ENCODE peak calls at places on chromosomes 1 and 21, in six cellular contexts. C, R, S, A, X and Z are unnamed samples.

GRCh38 chr1:171909711-171910110 is 68.4 kb downstream of the DNM3 start:
- DNase-seq in C (no peak), R (no peak), S (no peak), A (peak), X (no peak), Z (no peak)

GRCh38 chr1:9901148-9902059 is 8.7 kb downstream of the CTNNBIP1 start:
- DNase-seq in C (no peak), R (peak), S (no peak), A (no peak), X (no peak), Z (no peak)

GRCh38 chr1:88327391-88328267 is 356.4 kb upstream of the PKN2 start:
- DNase-seq in C (peak), R (no peak), S (peak), A (peak), X (no peak), Z (peak)

GRCh38 chr1:212979340-212980122 is 29.2 kb downstream of the VASH2 start:
- DNase-seq in C (no peak), R (no peak), S (no peak), A (no peak), X (no peak), Z (no peak)

GRCh38 chr1:42017730-42018129 is 99.0 kb upstream of the HIVEP3 start:
- DNase-seq in C (no peak), R (no peak), S (no peak), A (no peak), X (no peak), Z (no peak)

GRCh38 chr1:16068356-16069270 is 4.8 kb downstream of the FAM131C start:
- DNase-seq in C (peak), R (peak), S (no peak), A (peak), X (no peak), Z (no peak)

GRCh38 chr1:21873174-21873573 is 61.1 kb downstream of the LDLRAD2 start:
- DNase-seq in C (no peak), R (no peak), S (no peak), A (no peak), X (no peak), Z (no peak)

GRCh38 chr21:39020751-39021474 is 162.3 kb downstream of the PSMG1 start:
- DNase-seq in C (peak), R (no peak), S (no peak), A (peak), X (no peak), Z (peak)

GRCh38 chr1:209435654-209436566 is 147.6 kb upstream of the CAMK1G start:
- DNase-seq in C (peak), R (no peak), S (peak), A (peak), X (peak), Z (peak)

GRCh38 chr1:54671985-54672608 is 30.5 kb downstream of the MROH7 start:
- DNase-seq in C (peak), R (no peak), S (peak), A (peak), X (peak), Z (peak)